ENCODE peak calls at places on chromosomes 16 and 17, in ten cellular contexts. U is C1 segment of cervical spinal cord; G is PC-3; D is nucleus accumbens; N is iris pigment epithelial cell; B is A549; S is HCT116; F is GM23338; H is left cardiac atrium; V is natural killer cell treated with Interleukin-12 subunit alpha and Interleukin-12 subunit beta and Interleukin-15 and Interleukin-18, amount 100 ng/mL, for 72 hours. P is an unnamed sample.

GRCh38 chr16:48862087-48862532 is 252.1 kb upstream of the N4BP1 start:
- DNase-seq in U (no peak), G (peak), D (no peak), N (no peak), B (peak), S (peak), F (peak), H (no peak), V (no peak), P (peak)

GRCh38 chr16:81380932-81381331 is 63.7 kb upstream of the CMIP start:
- DNase-seq in U (no peak), G (no peak), D (no peak), N (no peak), B (no peak), S (no peak), F (no peak), H (no peak), V (no peak), P (no peak)

GRCh38 chr17:28057731-28058246 is 15.3 kb downstream of the NLK start:
- DNase-seq in U (no peak), G (peak), D (no peak), N (peak), B (peak), S (no peak), F (no peak), H (no peak), V (no peak), P (no peak)

GRCh38 chr17:40878044-40878443 is 7.0 kb downstream of the KRT20 start:
- DNase-seq in U (no peak), G (no peak), D (no peak), N (no peak), B (no peak), S (no peak), F (no peak), H (no peak), V (no peak), P (no peak)

GRCh38 chr16:61179571-61179970 is 856.7 kb downstream of the CDH8 start:
- DNase-seq in U (no peak), G (no peak), D (no peak), N (no peak), B (no peak), S (no peak), F (no peak), H (no peak), V (no peak), P (no peak)

GRCh38 chr17:3546521-3546920 is 11.1 kb downstream of the TRPV3 start:
- DNase-seq in U (no peak), G (no peak), D (no peak), N (no peak), B (no peak), S (no peak), F (no peak), H (no peak), V (no peak), P (no peak)

GRCh38 chr17:21005367-21005766 is 37.4 kb downstream of the USP22 start:
- DNase-seq in U (no peak), G (no peak), D (no peak), N (no peak), B (no peak), S (no peak), F (no peak), H (no peak), V (peak), P (no peak)

GRCh38 chr16:86901483-86901882 is 323.1 kb downstream of the FOXL1 start:
- DNase-seq in U (no peak), G (peak), D (no peak), N (peak), B (peak), S (no peak), F (no peak), H (no peak), V (no peak), P (no peak)

GRCh38 chr17:68431661-68432071 is 25.6 kb downstream of the WIPI1 start:
- DNase-seq in U (no peak), G (peak), D (peak), N (peak), B (peak), S (peak), F (peak), H (no peak), V (no peak), P (no peak)

GRCh38 chr17:67469208-67469980 is 92.3 kb downstream of the PITPNC1 start:
- DNase-seq in U (no peak), G (no peak), D (peak), N (peak), B (no peak), S (no peak), F (peak), H (peak), V (no peak), P (no peak)

GRCh38 chr16:20946015-20946629 is 45.6 kb downstream of the LYRM1 start:
- DNase-seq in U (no peak), G (no peak), D (no peak), N (no peak), B (no peak), S (no peak), F (no peak), H (no peak), V (no peak), P (no peak)

GRCh38 chr17:31274252-31274651 is 22.8 kb downstream of the OMG start:
- DNase-seq in U (no peak), G (peak), D (no peak), N (peak), B (peak), S (no peak), F (no peak), H (no peak), V (no peak), P (peak)

GRCh38 chr17:13036776-13037175 is 18.9 kb upstream of the ELAC2 start:
- DNase-seq in U (no peak), G (no peak), D (no peak), N (peak), B (no peak), S (no peak), F (no peak), H (no peak), V (no peak), P (no peak)

GRCh38 chr17:74805543-74805991 is 29.4 kb upstream of the NAT9 start:
- DNase-seq in U (no peak), G (no peak), D (peak), N (no peak), B (no peak), S (no peak), F (no peak), H (peak), V (no peak), P (no peak)

GRCh38 chr17:3976675-3977171 is 12.5 kb upstream of the ATP2A3 start:
- DNase-seq in U (peak), G (no peak), D (peak), N (no peak), B (no peak), S (no peak), F (no peak), H (peak), V (no peak), P (no peak)

GRCh38 chr17:57455063-57455914 is 199.0 kb downstream of the MSI2 start:
- DNase-seq in U (no peak), G (no peak), D (no peak), N (peak), B (no peak), S (no peak), F (no peak), H (no peak), V (peak), P (no peak)